ENCODE peak calls at places on chromosomes 3 and 15, in four cellular contexts. R is choroid plexus epithelial cell, W is cardiac septum, I is KBM-7. P is an unnamed sample.

GRCh38 chr15:84725001-84725491 is 9.1 kb upstream of the SEC11A start:
- DNase-seq in R (peak), W (no peak), I (peak), P (peak)

GRCh38 chr15:74422723-74423442 is 10.9 kb downstream of the SEMA7A start:
- DNase-seq in R (no peak), W (no peak), I (no peak), P (peak)

GRCh38 chr15:100463515-100463914 is 65.2 kb downstream of the CERS3 start:
- DNase-seq in R (no peak), W (no peak), I (no peak), P (no peak)

GRCh38 chr3:78887608-78888011 is 880.2 kb downstream of the ROBO1 start:
- DNase-seq in R (peak), W (no peak), I (no peak), P (peak)

GRCh38 chr3:18223591-18224338 is 201.4 kb downstream of the SATB1 start:
- DNase-seq in R (no peak), W (no peak), I (peak), P (no peak)

GRCh38 chr15:89494006-89494405 is 2.4 kb downstream of the RHCG start:
- DNase-seq in R (no peak), W (no peak), I (no peak), P (no peak)

GRCh38 chr15:98905981-98906711 is 101.4 kb downstream of the PGPEP1L start:
- DNase-seq in R (peak), W (no peak), I (no peak), P (no peak)

GRCh38 chr3:41362638-41363559 is 163.6 kb downstream of the CTNNB1 start:
- DNase-seq in R (peak), W (no peak), I (no peak), P (peak)

GRCh38 chr3:189724366-189724765 is 93.2 kb downstream of the TP63 start:
- DNase-seq in R (peak), W (no peak), I (no peak), P (peak)

GRCh38 chr3:171935261-171936123 is 92.3 kb downstream of the TMEM212 start:
- DNase-seq in R (no peak), W (no peak), I (no peak), P (peak)

GRCh38 chr15:35559683-35560082 is 13.7 kb upstream of the DPH6 start:
- DNase-seq in R (no peak), W (no peak), I (no peak), P (no peak)

GRCh38 chr15:36882487-36883108 is 217.8 kb downstream of the MEIS2 start:
- DNase-seq in R (no peak), W (no peak), I (no peak), P (no peak)

GRCh38 chr3:189275182-189275581 is 103.4 kb downstream of the TPRG1 start:
- DNase-seq in R (no peak), W (no peak), I (no peak), P (no peak)

GRCh38 chr3:141407817-141408216 is 39.5 kb downstream of the ZBTB38 start:
- DNase-seq in R (no peak), W (no peak), I (no peak), P (no peak)

GRCh38 chr3:85670626-85671025 is 711.8 kb downstream of the CADM2 start:
- DNase-seq in R (no peak), W (no peak), I (no peak), P (no peak)

GRCh38 chr3:156687023-156687422 is 12.6 kb downstream of the TIPARP start:
- DNase-seq in R (peak), W (no peak), I (no peak), P (peak)

GRCh38 chr15:94582368-94582767 is 351.0 kb downstream of the MCTP2 start:
- DNase-seq in R (peak), W (no peak), I (peak), P (no peak)

GRCh38 chr3:43960448-43960840 is 269.7 kb downstream of the ABHD5 start:
- DNase-seq in R (peak), W (no peak), I (peak), P (peak)

GRCh38 chr3:171351676-171352075 is 108.5 kb downstream of the TNIK start:
- DNase-seq in R (peak), W (no peak), I (no peak), P (peak)

GRCh38 chr15:94238539-94239118 is 7.3 kb downstream of the MCTP2 start:
- DNase-seq in R (no peak), W (no peak), I (no peak), P (no peak)

GRCh38 chr3:10366681-10367101 is 45.8 kb upstream of the SEC13 start:
- DNase-seq in R (peak), W (no peak), I (no peak), P (peak)

GRCh38 chr3:62210016-62210415 is 163.3 kb downstream of the FEZF2 start:
- DNase-seq in R (no peak), W (no peak), I (no peak), P (no peak)

GRCh38 chr3:170862618-170863374 is 7.2 kb downstream of the RPL22L1 start:
- DNase-seq in R (peak), W (no peak), I (peak), P (no peak)

GRCh38 chr3:190491533-190492054 is 22.3 kb upstream of the IL1RAP start:
- DNase-seq in R (no peak), W (peak), I (no peak), P (no peak)

GRCh38 chr3:72907131-72907697 is 19.4 kb downstream of the GXYLT2 start:
- DNase-seq in R (peak), W (no peak), I (no peak), P (peak)

GRCh38 chr3:22360197-22360596 is 609.2 kb upstream of the ZNF385D start:
- DNase-seq in R (no peak), W (no peak), I (no peak), P (peak)

GRCh38 chr3:58463181-58463941 is 28.5 kb upstream of the KCTD6 start:
- DNase-seq in R (peak), W (peak), I (peak), P (peak)

GRCh38 chr3:73148207-73148606 is 86.7 kb downstream of the EBLN2 start:
- DNase-seq in R (no peak), W (no peak), I (no peak), P (peak)

GRCh38 chr3:108093021-108093420 is 2.2 kb upstream of the CD47 start:
- DNase-seq in R (no peak), W (no peak), I (no peak), P (no peak)

GRCh38 chr3:98574157-98574556 is 19.3 kb downstream of the CPOX start:
- DNase-seq in R (no peak), W (no peak), I (no peak), P (no peak)

GRCh38 chr15:35005933-35006332 is 17.8 kb upstream of the ZNF770 start:
- DNase-seq in R (no peak), W (no peak), I (no peak), P (no peak)

GRCh38 chr3:38039101-38039898 is at the start of gene DLEC1:
- DNase-seq in R (peak), W (peak), I (no peak), P (peak)

GRCh38 chr15:57503051-57503702 is 88.5 kb upstream of the MYZAP start:
- DNase-seq in R (no peak), W (no peak), I (no peak), P (no peak)

GRCh38 chr3:156659260-156659659 is 15.1 kb upstream of the TIPARP start:
- DNase-seq in R (no peak), W (no peak), I (no peak), P (no peak)

P was measured in fibroblast of the aortic adventitia.